ENCODE peak calls at places on chromosomes 1 and 21, in seven cellular contexts. Y is right lobe of liver, T is lower lobe of right lung, I is fibroblast of lung, S is Panc1, X is K562, R is tibial artery. Z is an unnamed sample.

GRCh38 chr1:211258756-211259595 is at the start of gene RCOR3:
- DNase-seq in X (peak; percentile 94), S (peak; percentile 62), I (peak; percentile 93), T (peak; percentile 97), Y (peak; percentile 96), R (peak; percentile 92), Z (peak; percentile 94)

GRCh38 chr1:160777486-160778089 is 18.4 kb upstream of the LY9 start:
- DNase-seq in R (no peak), S (peak; percentile 32), Y (no peak), X (peak; percentile 50), T (no peak), I (no peak), Z (peak; percentile 30)

GRCh38 chr21:21003701-21004100 is 5.5 kb downstream of the NCAM2 start:
- DNase-seq in R (no peak), X (peak; percentile 31), Y (no peak), S (no peak), I (peak; percentile 23), T (no peak), Z (no peak)

GRCh38 chr1:39204441-39205081 is at the start of gene MACF1:
- DNase-seq in X (peak; percentile 75), Y (no peak), S (no peak), T (no peak), R (peak; percentile 78), I (peak; percentile 99), Z (peak; percentile 48)

GRCh38 chr1:197664391-197664790 is 110.9 kb downstream of the DENND1B start:
- DNase-seq in I (no peak), Y (no peak), S (no peak), T (no peak), R (no peak), X (no peak), Z (no peak)

GRCh38 chr1:17441265-17441992 is 2.0 kb upstream of the RCC2 start:
- DNase-seq in Y (no peak), S (peak; percentile 63), R (no peak), I (peak; percentile 58), T (no peak), X (no peak), Z (no peak)

GRCh38 chr1:41397943-41398342 is 36.7 kb downstream of the FOXO6 start:
- DNase-seq in R (no peak), Y (no peak), I (no peak), X (no peak), T (no peak), S (no peak), Z (no peak)

GRCh38 chr1:3085721-3086120 is 16.7 kb downstream of the PRDM16 start:
- DNase-seq in Y (no peak), I (no peak), T (no peak), X (no peak), R (no peak), S (no peak), Z (no peak)

GRCh38 chr1:30216602-30217001 is 506.8 kb downstream of the MATN1 start:
- DNase-seq in S (no peak), X (no peak), T (no peak), R (no peak), Y (no peak), I (no peak), Z (no peak)

GRCh38 chr1:210099921-210100320 is 132.7 kb upstream of the SERTAD4 start:
- DNase-seq in S (no peak), R (no peak), X (no peak), I (no peak), T (no peak), Y (no peak), Z (no peak)

GRCh38 chr1:29648798-29649374 is 412.6 kb downstream of the PTPRU start:
- DNase-seq in T (no peak), I (no peak), X (no peak), R (no peak), Y (no peak), S (no peak), Z (no peak)

GRCh38 chr1:17958704-17959103 is 148.9 kb upstream of the IGSF21 start:
- DNase-seq in T (no peak), I (no peak), Y (no peak), S (no peak), R (no peak), X (no peak), Z (no peak)

GRCh38 chr1:6179564-6180175 is 451 bp downstream of the CHD5 start:
- DNase-seq in S (no peak), I (no peak), Y (no peak), T (no peak), R (no peak), X (no peak), Z (no peak)

GRCh38 chr1:41357451-41358151 is 3.6 kb upstream of the FOXO6 start:
- DNase-seq in I (peak; percentile 73), T (no peak), X (no peak), Y (peak; percentile 22), R (no peak), S (no peak), Z (no peak)

GRCh38 chr1:205494119-205494518 is 10.3 kb upstream of the CDK18 start:
- DNase-seq in X (no peak), S (no peak), R (no peak), T (no peak), Y (no peak), I (no peak), Z (no peak)

GRCh38 chr1:159012495-159012894 is 2.8 kb downstream of the IFI16 start:
- DNase-seq in T (no peak), I (peak; percentile 42), X (no peak), Y (no peak), R (peak; percentile 41), S (no peak), Z (peak; percentile 90)

GRCh38 chr1:32706491-32706890 is 3.9 kb upstream of the SYNC start:
- DNase-seq in T (no peak), R (no peak), S (no peak), I (no peak), X (no peak), Y (no peak), Z (no peak)

GRCh38 chr1:94025383-94026340 is 95.3 kb downstream of the ABCA4 start:
- DNase-seq in R (no peak), X (peak; percentile 53), S (peak; percentile 54), I (peak; percentile 70), Y (no peak), T (no peak), Z (no peak)

GRCh38 chr1:17168480-17168878 is 36.4 kb upstream of the PADI1 start:
- DNase-seq in Y (no peak), X (no peak), S (no peak), T (no peak), R (no peak), I (peak; percentile 94), Z (no peak)

GRCh38 chr1:245888809-245889208 is 618.3 kb downstream of the SMYD3 start:
- DNase-seq in X (no peak), S (peak; percentile 2), T (no peak), I (peak; percentile 29), Y (no peak), R (no peak), Z (no peak)

GRCh38 chr1:115400891-115401290 is 62.8 kb upstream of the NGF start:
- DNase-seq in X (no peak), Y (no peak), T (no peak), S (no peak), R (no peak), I (no peak), Z (no peak)

GRCh38 chr1:208235356-208235982 is 8.7 kb downstream of the PLXNA2 start:
- DNase-seq in I (no peak), X (peak; percentile 59), Y (no peak), T (no peak), R (no peak), S (no peak), Z (no peak)

GRCh38 chr1:1157914-1158710 is 15.6 kb upstream of the TTLL10 start:
- DNase-seq in R (peak; percentile 28), I (peak; percentile 27), T (peak; percentile 77), Y (no peak), X (peak; percentile 80), S (no peak), Z (peak; percentile 47)

GRCh38 chr1:61165402-61165801 is 83.0 kb downstream of the NFIA start:
- DNase-seq in T (no peak), S (no peak), Y (no peak), I (no peak), R (no peak), X (no peak), Z (no peak)

GRCh38 chr1:61160526-61160925 is 78.2 kb downstream of the NFIA start:
- DNase-seq in T (no peak), Y (no peak), I (peak; percentile 43), R (no peak), X (peak; percentile 38), S (no peak), Z (no peak)

GRCh38 chr1:61163355-61163754 is 81.0 kb downstream of the NFIA start:
- DNase-seq in X (no peak), R (no peak), S (no peak), I (no peak), Y (no peak), T (no peak), Z (no peak)

GRCh38 chr1:61163794-61164193 is 81.4 kb downstream of the NFIA start:
- DNase-seq in S (no peak), I (peak; percentile 34), R (no peak), Y (no peak), X (no peak), T (no peak), Z (no peak)

GRCh38 chr1:61162513-61163274 is 80.3 kb downstream of the NFIA start:
- DNase-seq in I (no peak), T (no peak), S (no peak), Y (no peak), R (no peak), X (peak; percentile 67), Z (no peak)
- H3K27ac ChIP-seq in I (no peak overlapping the region), T (no peak overlapping the region), S (no peak overlapping the region), Y (no peak overlapping the region), R (no peak overlapping the region), X (peak overlapping the region; percentile 57), Z (no peak overlapping the region)

GRCh38 chr1:248000169-248000568 is 13.3 kb upstream of the OR2L5 start:
- DNase-seq in T (no peak), X (no peak), I (no peak), R (no peak), S (no peak), Y (no peak), Z (no peak)
- H3K9me3 ChIP-seq in T (no peaks in the 10 kb centered on the region), X (no peaks in the 10 kb centered on the region), I (no peaks in the 10 kb centered on the region), R (no peaks in the 10 kb centered on the region), S (no peaks in the 10 kb centered on the region), Y (no peaks in the 10 kb centered on the region), Z (no peaks in the 10 kb centered on the region)

DNA sequence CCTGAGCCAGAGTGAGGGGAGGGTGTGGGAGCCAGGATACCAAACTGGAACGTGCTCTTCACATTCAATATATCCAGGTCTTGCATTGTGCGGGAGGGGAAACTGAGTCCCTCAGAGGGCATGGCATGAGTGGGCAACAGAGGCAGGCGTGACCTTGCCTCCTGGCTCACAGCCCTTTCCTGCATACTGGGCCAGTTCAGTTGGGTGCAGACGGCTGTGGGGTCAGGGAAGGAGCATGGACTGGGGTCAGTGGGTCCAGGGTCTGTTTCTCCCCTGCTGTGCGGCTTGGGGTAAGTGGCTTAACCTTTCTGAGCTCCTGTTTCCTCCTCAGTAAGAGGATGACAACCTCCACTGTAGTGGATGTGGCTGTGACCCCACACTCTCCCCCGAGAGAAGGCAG is 16.6 kb downstream of the SERINC2 start:
- DNase-seq in R (no peak), X (no peak), T (no peak), I (no peak), Y (no peak), S (no peak), Z (no peak)
- H3K27ac ChIP-seq in R (no peak overlapping the region), X (no peak overlapping the region), T (no peak overlapping the region), I (no peak overlapping the region), Y (no peak overlapping the region), S (no peak overlapping the region), Z (no peak overlapping the region)

DNA sequence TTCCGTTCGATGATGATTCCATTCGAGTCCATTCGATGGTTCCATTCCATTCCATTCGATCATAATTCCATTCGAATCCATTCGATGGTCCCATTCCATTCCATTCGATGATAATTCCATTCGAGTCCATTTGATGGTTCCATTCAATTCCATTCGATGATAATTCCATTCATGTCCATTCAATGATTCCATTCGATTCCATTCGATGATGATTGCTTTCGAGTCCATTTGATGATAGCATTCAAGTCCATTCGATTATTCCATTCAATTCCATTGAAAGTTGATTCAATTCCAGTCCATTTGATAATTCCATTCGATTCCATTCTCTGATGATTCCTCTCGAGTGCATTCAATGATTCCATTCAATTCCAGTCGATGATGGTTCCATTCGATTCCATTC is 3895.3 kb downstream of the SRGAP2C start:
- DNase-seq in T (no peak), I (no peak), S (no peak), R (no peak), Y (no peak), X (no peak), Z (no peak)
- H3K9me3 ChIP-seq in T (peaks cover 52% of the 10 kb centered on the region), I (no peaks in the 10 kb centered on the region), S (no peaks in the 10 kb centered on the region), R (peaks cover 3% of the 10 kb centered on the region), Y (peaks cover 31% of the 10 kb centered on the region), X (peaks cover 2% of the 10 kb centered on the region), Z (peaks cover 9% of the 10 kb centered on the region)